ENCODE peak calls at places on chromosomes 6 and 20, in five cellular contexts. A is Caco-2, P is AG10803, I is GM23338, L is tibial nerve. Z is an unnamed sample.

GRCh38 chr6:31197559-31198305 is 27.2 kb upstream of the POU5F1 start:
- DNase-seq in A (peak), P (peak), I (peak), L (peak), Z (peak)

GRCh38 chr20:57959018-57959417 is 249.2 kb upstream of the PMEPA1 start:
- DNase-seq in A (no peak), P (peak), I (no peak), L (no peak), Z (no peak)

GRCh38 chr20:50844430-50845100 is 49.7 kb downstream of the BCAS4 start:
- DNase-seq in A (no peak), P (peak), I (no peak), L (no peak), Z (peak)

GRCh38 chr6:122289721-122290501 is 109.5 kb upstream of the HSF2 start:
- DNase-seq in A (no peak), P (peak), I (peak), L (no peak), Z (peak)

GRCh38 chr20:21396045-21396893 is 1.1 kb downstream of the NKX2-4 start:
- DNase-seq in A (no peak), P (no peak), I (peak), L (no peak), Z (no peak)

GRCh38 chr6:27476090-27476489 is 3.2 kb upstream of the ZNF184 start:
- DNase-seq in A (no peak), P (no peak), I (no peak), L (no peak), Z (no peak)

GRCh38 chr6:23243858-23244257 is 674.5 kb downstream of the HDGFL1 start:
- DNase-seq in A (no peak), P (no peak), I (no peak), L (no peak), Z (no peak)

GRCh38 chr6:56838965-56839364 is 115.9 kb upstream of the BEND6 start:
- DNase-seq in A (no peak), P (no peak), I (no peak), L (no peak), Z (no peak)

GRCh38 chr6:56380476-56380875 is 133.1 kb upstream of the COL21A1 start:
- DNase-seq in A (no peak), P (no peak), I (no peak), L (no peak), Z (no peak)

DNA sequence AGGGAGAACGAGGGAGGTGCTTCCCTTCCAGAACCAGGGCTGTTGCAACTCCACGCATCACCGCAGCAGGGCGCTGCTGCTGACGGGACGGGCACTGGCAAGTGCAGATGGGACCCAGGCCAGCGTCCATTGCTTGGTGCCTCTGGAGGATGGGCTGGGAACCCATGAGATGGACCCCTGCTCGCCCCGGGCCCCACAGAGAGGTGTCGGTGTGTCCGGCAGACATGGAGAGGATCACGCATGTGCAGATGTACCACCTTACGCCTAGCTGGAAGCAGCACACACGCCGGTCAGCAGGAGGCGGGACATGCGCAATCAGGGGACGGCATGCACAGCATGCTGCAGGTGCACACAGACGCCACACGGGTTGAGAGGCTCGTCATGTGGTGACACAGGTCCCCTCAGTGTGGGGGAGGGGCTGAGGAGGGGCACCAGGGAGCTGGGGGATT is 5.7 kb downstream of the CABLES2 start:
- DNase-seq in A (no peak), P (no peak), I (peak), L (no peak), Z (no peak)
- TF ChIP-seq CTCF in A (no peak), P (no peak), I (peak), L (no peak), Z (peak)

GRCh38 chr6:113168057-113168456 is 689.1 kb upstream of the MARCKS start:
- DNase-seq in A (no peak), P (no peak), I (no peak), L (no peak), Z (no peak)

GRCh38 chr6:113171882-113172281 is 685.3 kb upstream of the MARCKS start:
- DNase-seq in A (no peak), P (no peak), I (no peak), L (no peak), Z (no peak)

GRCh38 chr6:113172531-113172966 is 684.6 kb upstream of the MARCKS start:
- DNase-seq in A (no peak), P (no peak), I (no peak), L (no peak), Z (peak)

GRCh38 chr6:113169484-113169883 is 687.7 kb upstream of the MARCKS start:
- DNase-seq in A (no peak), P (no peak), I (no peak), L (no peak), Z (no peak)

DNA sequence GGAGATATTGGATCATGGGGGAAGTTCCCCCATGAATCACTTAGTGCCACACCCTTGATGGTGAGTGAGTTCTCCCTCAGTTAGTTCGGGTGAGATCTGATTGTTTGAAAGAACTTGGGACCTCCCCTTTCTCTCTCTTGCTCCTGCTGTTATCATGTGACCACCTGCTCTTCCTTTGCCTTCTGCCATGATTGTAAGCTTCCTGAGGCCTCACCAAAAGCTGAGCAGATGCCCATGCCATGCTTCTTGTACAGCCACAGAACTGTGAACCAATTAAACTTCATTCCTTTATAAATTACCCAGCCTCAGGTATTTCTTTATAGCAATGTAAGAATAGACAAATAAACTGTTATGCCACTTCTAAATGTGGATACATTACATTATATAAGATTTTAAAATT is 686.7 kb upstream of the MARCKS start:
- DNase-seq in A (no peak), P (no peak), I (no peak), L (no peak), Z (no peak)
- H3K4me3 ChIP-seq in A (no peak), P (no peak), I (no peak), L (no peak), Z (no peak)

DNA sequence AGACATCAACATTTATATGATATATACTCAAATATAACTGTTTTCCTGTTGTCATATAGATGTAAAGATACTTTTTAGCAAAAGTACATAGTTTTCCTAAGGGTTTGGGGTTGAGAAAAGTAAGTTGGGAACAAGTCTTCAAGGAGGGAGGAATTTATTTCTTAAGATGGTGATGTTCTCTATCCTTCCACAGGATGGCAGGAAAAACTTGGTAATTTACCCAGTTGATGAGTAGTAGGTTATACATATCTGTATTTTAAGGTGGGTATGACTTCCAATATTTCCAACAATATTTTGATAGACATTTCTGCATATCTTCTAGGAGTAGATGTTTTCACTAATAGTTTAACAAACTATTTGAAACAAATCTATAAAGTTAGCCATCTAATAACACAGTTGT is 254.4 kb downstream of the RIMS1 start:
- DNase-seq in A (peak), P (no peak), I (peak), L (no peak), Z (peak)
- TF ChIP-seq CTCF in A (no peak), P (peak), I (peak), L (no peak), Z (no peak)

GRCh38 chr6:16837217-16837972 is 76.1 kb upstream of the ATXN1 start:
- DNase-seq in A (no peak), P (no peak), I (no peak), L (no peak), Z (no peak)

GRCh38 chr6:16832721-16833120 is 71.5 kb upstream of the ATXN1 start:
- DNase-seq in A (no peak), P (no peak), I (no peak), L (no peak), Z (no peak)

GRCh38 chr6:16840291-16840690 is 79.0 kb upstream of the ATXN1 start:
- DNase-seq in A (no peak), P (no peak), I (no peak), L (no peak), Z (no peak)

GRCh38 chr6:16839780-16840179 is 78.5 kb upstream of the ATXN1 start:
- DNase-seq in A (no peak), P (no peak), I (no peak), L (no peak), Z (no peak)

GRCh38 chr6:16836186-16836981 is 75.1 kb upstream of the ATXN1 start:
- DNase-seq in A (no peak), P (peak), I (no peak), L (no peak), Z (no peak)
- H3K4me3 ChIP-seq in A (no peak), P (peak), I (no peak), L (peak), Z (no peak)

GRCh38 chr20:20241966-20242365 is 125.9 kb upstream of the INSM1 start:
- DNase-seq in A (no peak), P (no peak), I (no peak), L (no peak), Z (no peak)
- TF ChIP-seq CTCF in A (no peak), P (no peak), I (no peak), L (no peak), Z (no peak)

DNA sequence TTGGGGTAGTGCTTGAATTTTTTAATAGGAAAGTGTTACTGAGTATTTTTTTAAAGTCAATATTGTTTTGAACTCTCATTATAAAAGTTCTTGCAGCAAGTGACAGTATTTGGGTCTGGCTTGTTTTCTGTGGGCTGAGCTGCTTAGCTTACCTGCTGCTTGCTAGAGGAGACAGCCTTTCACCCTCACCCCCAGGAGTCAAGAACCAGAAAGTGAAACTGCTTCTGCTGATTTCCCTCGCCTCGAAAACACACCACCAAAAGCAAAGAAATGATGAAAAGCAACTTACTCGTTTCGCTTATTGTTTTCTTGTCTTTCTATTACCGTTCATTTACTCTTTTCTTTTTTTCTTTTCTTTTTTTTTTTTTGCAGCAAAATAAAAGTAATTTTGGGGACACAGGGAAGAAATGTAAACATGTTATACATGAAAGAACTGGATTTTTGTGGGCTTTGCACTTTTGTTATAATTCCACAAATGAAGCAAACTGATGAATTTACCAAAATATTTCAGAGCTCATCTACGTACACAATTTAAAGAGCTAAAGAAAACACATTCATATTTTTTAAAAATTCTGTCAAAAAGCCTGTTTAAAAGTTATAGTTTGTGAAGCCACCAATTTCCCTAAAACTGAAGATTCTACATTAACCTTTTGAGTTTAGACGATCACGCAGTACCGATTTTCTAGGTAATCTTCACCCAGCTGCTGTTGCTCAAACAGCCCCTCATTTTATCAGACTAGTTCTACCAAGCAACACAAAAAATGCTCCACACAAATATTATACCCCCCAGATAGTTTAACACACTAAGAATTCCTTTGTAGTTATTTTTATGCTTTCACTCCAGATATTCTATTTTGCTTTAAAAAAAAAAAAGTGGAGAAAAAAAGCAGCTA is 1.7 kb downstream of the SCML4 start:
- DNase-seq in A (no peak), P (no peak), I (no peak), L (no peak), Z (no peak)
- H3K4me3 ChIP-seq in A (no peak), P (no peak), I (no peak), L (no peak), Z (no peak)

GRCh38 chr6:33755070-33755869 is 8.6 kb upstream of the IP6K3 start:
- DNase-seq in A (no peak), P (no peak), I (no peak), L (no peak), Z (no peak)
- TF ChIP-seq CTCF in A (no peak), P (no peak), I (no peak), L (no peak), Z (no peak)

GRCh38 chr20:19785173-19785799 is 27.2 kb downstream of the RIN2 start:
- DNase-seq in A (no peak), P (peak), I (no peak), L (no peak), Z (peak)

GRCh38 chr20:19787366-19787765 is 29.3 kb downstream of the RIN2 start:
- DNase-seq in A (no peak), P (peak), I (no peak), L (no peak), Z (no peak)

GRCh38 chr20:19784511-19785172 is 26.6 kb downstream of the RIN2 start:
- DNase-seq in A (peak), P (peak), I (peak), L (peak), Z (peak)

GRCh38 chr20:19786311-19786710 is 28.3 kb downstream of the RIN2 start:
- DNase-seq in A (peak), P (peak), I (peak), L (peak), Z (peak)

DNA sequence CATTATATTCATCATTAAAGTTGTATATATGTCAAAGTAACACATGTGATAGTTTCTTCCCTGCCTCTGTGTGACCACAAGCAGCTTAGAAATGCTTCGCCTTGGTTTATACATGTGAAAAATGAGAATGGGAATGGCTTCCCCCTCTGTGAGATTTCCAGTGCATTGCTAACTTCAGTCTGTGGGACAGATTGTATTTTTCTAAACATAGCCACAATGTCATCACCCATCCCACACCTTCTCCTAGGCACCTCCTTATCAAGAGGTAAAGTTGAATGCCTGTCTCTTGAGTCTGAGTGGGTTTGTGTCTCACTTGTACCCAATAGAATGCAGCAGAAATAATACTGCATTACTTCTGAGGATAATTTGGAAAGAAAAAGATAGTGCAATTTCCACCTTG is 27.8 kb downstream of the RIN2 start:
- DNase-seq in A (no peak), P (peak), I (no peak), L (no peak), Z (no peak)
- H3K4me3 ChIP-seq in A (no peak), P (no peak), I (no peak), L (no peak), Z (no peak)

GRCh38 chr6:43838276-43839036 is 68.4 kb downstream of the VEGFA start:
- DNase-seq in A (peak), P (peak), I (peak), L (peak), Z (peak)
- TF ChIP-seq CTCF in A (peak), P (peak), I (peak), L (no peak), Z (peak)